ENCODE peak calls at places on chromosomes 12 and 14, in ten cellular contexts. J is chondrocyte, V is endothelial cell, N is fibroblast of lung, E is left ventricle myocardium inferior, Y is cardiac fibroblast, Z is A549, K is NB4, O is brain microvascular endothelial cell, Q is lower lobe of right lung. D is an unnamed sample.

GRCh38 chr14:77892381-77892871 is 92.5 kb downstream of the ADCK1 start:
- DNase-seq in J (peak; percentile 26), V (no peak), N (peak; percentile 72), E (peak; percentile 26), Y (peak; percentile 66), Z (no peak), K (no peak), O (peak; percentile 55), Q (no peak), D (no peak)

GRCh38 chr14:77372304-77372841 is 4.5 kb downstream of the TMED8 start:
- DNase-seq in J (no peak), V (no peak), N (peak; percentile 86), E (no peak), Y (peak; percentile 50), Z (no peak), K (no peak), O (peak; percentile 20), Q (no peak), D (no peak)

GRCh38 chr12:78584695-78585094 is 279.9 kb upstream of the SYT1 start:
- DNase-seq in J (no peak), V (peak; percentile 47), N (peak; percentile 16), E (no peak), Y (peak; percentile 40), Z (peak; percentile 55), K (peak; percentile 31), O (no peak), Q (no peak), D (no peak)

GRCh38 chr14:77495354-77495753 is 3.3 kb downstream of the ISM2 start:
- DNase-seq in J (no peak), V (no peak), N (no peak), E (no peak), Y (no peak), Z (no peak), K (no peak), O (no peak), Q (no peak), D (no peak)

GRCh38 chr14:38079268-38079667 is 128.4 kb upstream of the SSTR1 start:
- DNase-seq in J (no peak), V (no peak), N (no peak), E (no peak), Y (peak; percentile 3), Z (peak; percentile 36), K (no peak), O (no peak), Q (no peak), D (no peak)

GRCh38 chr12:27179399-27180214 is 64.5 kb upstream of the STK38L start:
- DNase-seq in J (no peak), V (no peak), N (peak; percentile 100), E (no peak), Y (peak; percentile 99), Z (peak; percentile 94), K (peak; percentile 96), O (peak; percentile 96), Q (no peak), D (no peak)

GRCh38 chr14:61470261-61470953 is 149.0 kb downstream of the PRKCH start:
- DNase-seq in J (no peak), V (no peak), N (peak; percentile 97), E (peak; percentile 48), Y (peak; percentile 100), Z (peak; percentile 83), K (peak; percentile 51), O (peak; percentile 94), Q (no peak), D (no peak)

GRCh38 chr14:68076451-68076850 is 256.9 kb downstream of the RAD51B start:
- DNase-seq in J (no peak), V (no peak), N (peak; percentile 67), E (no peak), Y (peak; percentile 48), Z (peak; percentile 49), K (no peak), O (no peak), Q (no peak), D (no peak)

GRCh38 chr12:16599081-16599480 is 6.9 kb downstream of the LMO3 start:
- DNase-seq in J (no peak), V (no peak), N (no peak), E (no peak), Y (no peak), Z (no peak), K (no peak), O (no peak), Q (no peak), D (no peak)

GRCh38 chr12:16600525-16600924 is 5.4 kb downstream of the LMO3 start:
- DNase-seq in J (no peak), V (no peak), N (no peak), E (no peak), Y (no peak), Z (no peak), K (no peak), O (no peak), Q (no peak), D (no peak)

GRCh38 chr12:16593546-16593945 is 12.4 kb downstream of the LMO3 start:
- DNase-seq in J (no peak), V (no peak), N (no peak), E (no peak), Y (no peak), Z (no peak), K (no peak), O (no peak), Q (no peak), D (no peak)

GRCh38 chr12:16590645-16591044 is 15.3 kb downstream of the LMO3 start:
- DNase-seq in J (no peak), V (no peak), N (no peak), E (no peak), Y (no peak), Z (no peak), K (no peak), O (no peak), Q (no peak), D (no peak)

GRCh38 chr12:16594796-16595195 is 11.2 kb downstream of the LMO3 start:
- DNase-seq in J (no peak), V (no peak), N (no peak), E (no peak), Y (no peak), Z (no peak), K (no peak), O (no peak), Q (no peak), D (no peak)
- TF ChIP-seq CTCF in J (no peak), V (no peak), N (no peak), E (no peak), Y (no peak), Z (no peak), K (no peak), O (no peak), Q (no peak), D (no peak)

GRCh38 chr12:81403348-81403747 is 325.5 kb downstream of the ACSS3 start:
- DNase-seq in J (no peak), V (no peak), N (no peak), E (no peak), Y (no peak), Z (no peak), K (no peak), O (no peak), Q (no peak), D (no peak)
- TF ChIP-seq CTCF in J (no peak), V (no peak), N (no peak), E (no peak), Y (no peak), Z (no peak), K (no peak), O (no peak), Q (no peak), D (no peak)

GRCh38 chr12:51536159-51536558 is 54.9 kb upstream of the SCN8A start:
- DNase-seq in J (no peak), V (no peak), N (peak; percentile 5), E (no peak), Y (peak; percentile 21), Z (peak; percentile 53), K (peak; percentile 17), O (no peak), Q (no peak), D (no peak)
- TF ChIP-seq CTCF in J (peak; percentile 50), V (peak; percentile 26), N (no peak), E (no peak), Y (peak; percentile 19), Z (no peak), K (no peak), O (peak; percentile 45), Q (no peak), D (no peak)

DNA sequence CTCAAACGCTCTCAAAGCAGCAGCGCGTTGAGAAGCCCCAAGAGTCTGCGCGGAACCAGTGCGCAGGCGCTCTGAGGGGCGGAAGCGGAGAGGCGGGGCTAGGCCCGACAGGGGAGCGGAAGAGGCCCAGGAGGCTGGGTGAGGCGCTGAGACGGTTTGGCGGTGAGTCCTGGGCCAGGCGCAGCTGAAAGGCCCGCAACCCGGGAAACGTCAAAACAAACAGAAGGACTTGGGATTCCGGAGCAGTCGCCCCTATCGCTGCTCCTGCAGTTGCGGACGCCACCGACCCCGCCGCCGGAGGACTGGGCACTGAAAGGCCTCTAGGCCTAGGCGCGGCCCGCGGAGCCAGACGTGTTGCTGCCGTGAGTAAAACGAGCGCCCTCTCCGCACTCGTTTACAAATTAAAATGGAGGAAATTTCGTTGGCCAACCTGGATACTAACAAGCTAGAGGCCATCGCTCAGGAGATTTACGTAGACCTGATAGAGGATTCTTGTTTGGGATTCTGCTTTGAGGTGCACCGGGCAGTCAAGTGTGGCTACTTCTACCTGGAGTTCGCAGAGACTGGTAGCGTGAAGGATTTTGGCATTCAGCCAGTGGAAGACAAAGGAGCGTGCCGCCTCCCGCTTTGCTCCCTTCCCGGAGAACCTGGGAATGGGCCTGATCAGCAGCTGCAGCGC is at the start of gene ATXN7L3B:
- DNase-seq in J (peak; percentile 96), V (peak; percentile 95), N (peak; percentile 92), E (peak; percentile 93), Y (peak; percentile 96), Z (peak; percentile 97), K (peak; percentile 95), O (peak; percentile 91), Q (peak; percentile 93), D (peak; percentile 97)
- TF ChIP-seq CTCF in J (no peak), V (no peak), N (no peak), E (no peak), Y (no peak), Z (no peak), K (no peak), O (peak; percentile 15), Q (no peak), D (no peak)

GRCh38 chr14:101184562-101184961 is 281.0 kb upstream of the RTL1 start:
- DNase-seq in J (no peak), V (no peak), N (no peak), E (no peak), Y (no peak), Z (no peak), K (no peak), O (no peak), Q (no peak), D (no peak)

GRCh38 chr14:101185081-101185835 is 281.7 kb upstream of the RTL1 start:
- DNase-seq in J (peak; percentile 62), V (no peak), N (no peak), E (no peak), Y (no peak), Z (no peak), K (no peak), O (no peak), Q (no peak), D (peak; percentile 22)

GRCh38 chr14:101182476-101182875 is 279.0 kb upstream of the RTL1 start:
- DNase-seq in J (no peak), V (no peak), N (no peak), E (no peak), Y (no peak), Z (no peak), K (no peak), O (no peak), Q (no peak), D (no peak)

GRCh38 chr14:101184104-101184455 is 280.6 kb upstream of the RTL1 start:
- DNase-seq in J (no peak), V (no peak), N (no peak), E (no peak), Y (no peak), Z (no peak), K (no peak), O (no peak), Q (no peak), D (no peak)

GRCh38 chr14:101183376-101184103 is 280.0 kb upstream of the RTL1 start:
- DNase-seq in J (peak; percentile 84), V (peak; percentile 90), N (no peak), E (no peak), Y (no peak), Z (no peak), K (no peak), O (no peak), Q (no peak), D (peak; percentile 80)
- TF ChIP-seq CTCF in J (peak; percentile 74), V (peak; percentile 70), N (peak; percentile 18), E (peak; percentile 26), Y (peak; percentile 6), Z (peak; percentile 11), K (no peak), O (peak; percentile 73), Q (peak; percentile 43), D (peak; percentile 65)

D was measured in mesothelial cell of epicardium.